ENCODE peak calls at places on chromosomes 3 and 15, in five cellular contexts. T is pancreas, X is trophoblast cell, Y is fibroblast of pulmonary artery, F is fibroblast of mammary gland. B is an unnamed sample.
A peak's percentile ranks its signal among the peaks of the same experiment; 100 is the strongest.

GRCh38 chr3:175224051-175224450 is 364.9 kb downstream of the NAALADL2 start:
- DNase-seq in T (peak; percentile 53), X (no peak), Y (peak; percentile 21), F (no peak), B (no peak)

GRCh38 chr3:194640829-194641228 is 7.6 kb upstream of the TMEM44 start:
- DNase-seq in T (no peak), X (peak; percentile 18), Y (peak; percentile 62), F (peak; percentile 30), B (no peak)

GRCh38 chr3:139281512-139282196 is 62.2 kb upstream of the MRPS22 start:
- DNase-seq in T (no peak), X (peak; percentile 10), Y (no peak), F (peak; percentile 78), B (no peak)

GRCh38 chr3:124275421-124275820 is 283.5 kb upstream of the ROPN1 start:
- DNase-seq in T (no peak), X (no peak), Y (peak; percentile 19), F (no peak), B (peak; percentile 42)

GRCh38 chr3:100063929-100064461 is 50.3 kb downstream of the FILIP1L start:
- DNase-seq in T (no peak), X (no peak), Y (peak; percentile 48), F (peak; percentile 61), B (no peak)

GRCh38 chr15:77029166-77030041 is 34.5 kb downstream of the PSTPIP1 start:
- DNase-seq in T (peak; percentile 45), X (no peak), Y (no peak), F (no peak), B (peak; percentile 57)

GRCh38 chr15:33142708-33143107 is 51.8 kb downstream of the FMN1 start:
- DNase-seq in T (no peak), X (no peak), Y (no peak), F (no peak), B (peak; percentile 47)

GRCh38 chr3:128933213-128933921 is 53.9 kb downstream of the ACAD9 start:
- DNase-seq in T (no peak), X (no peak), Y (no peak), F (no peak), B (no peak)

GRCh38 chr15:76006136-76006778 is 6.0 kb downstream of the NRG4 start:
- DNase-seq in T (no peak), X (no peak), Y (peak; percentile 48), F (peak; percentile 67), B (no peak)

GRCh38 chr3:116669576-116669975 is 40.0 kb upstream of the TUSC7 start:
- DNase-seq in T (no peak), X (no peak), Y (no peak), F (no peak), B (no peak)

GRCh38 chr15:63991706-63992105 is 54.6 kb downstream of the DAPK2 start:
- DNase-seq in T (no peak), X (no peak), Y (no peak), F (no peak), B (no peak)

GRCh38 chr15:63514533-63514943 is 10.1 kb downstream of the USP3 start:
- DNase-seq in T (no peak), X (no peak), Y (peak; percentile 90), F (peak; percentile 93), B (no peak)

GRCh38 chr3:23094890-23095462 is 108.2 kb upstream of the UBE2E2 start:
- DNase-seq in T (no peak), X (peak; percentile 76), Y (peak; percentile 75), F (peak; percentile 84), B (no peak)

GRCh38 chr15:64877435-64877834 is 34.3 kb upstream of the ANKDD1A start:
- DNase-seq in T (peak; percentile 74), X (no peak), Y (peak; percentile 47), F (no peak), B (peak; percentile 76)

GRCh38 chr3:193971268-193971751 is 164.6 kb upstream of the HES1 start:
- DNase-seq in T (no peak), X (peak; percentile 14), Y (no peak), F (peak; percentile 16), B (peak; percentile 91)

GRCh38 chr15:78626611-78627010 is 5.8 kb upstream of the CHRNA3 start:
- DNase-seq in T (no peak), X (no peak), Y (no peak), F (no peak), B (no peak)

GRCh38 chr3:172159962-172160538 is 120.7 kb downstream of the FNDC3B start:
- DNase-seq in T (no peak), X (no peak), Y (peak; percentile 74), F (peak; percentile 58), B (no peak)

GRCh38 chr3:69250014-69250413 is 127.6 kb upstream of the LMOD3 start:
- DNase-seq in T (no peak), X (no peak), Y (no peak), F (peak; percentile 60), B (no peak)

GRCh38 chr3:21835266-21835665 is 84.3 kb upstream of the ZNF385D start:
- DNase-seq in T (no peak), X (no peak), Y (no peak), F (peak; percentile 88), B (no peak)

GRCh38 chr3:58306662-58307286 is 454 bp downstream of the HTD2 start:
- DNase-seq in T (peak; percentile 59), X (peak; percentile 43), Y (peak; percentile 31), F (no peak), B (peak; percentile 60)

GRCh38 chr15:76221085-76221767 is 90.0 kb downstream of the ETFA start:
- DNase-seq in T (no peak), X (peak; percentile 83), Y (no peak), F (no peak), B (no peak)

GRCh38 chr3:43534676-43535075 is 87.1 kb downstream of the ANO10 start:
- DNase-seq in T (no peak), X (no peak), Y (no peak), F (no peak), B (no peak)

GRCh38 chr3:8524249-8524648 is 22.6 kb downstream of the LMCD1 start:
- DNase-seq in T (no peak), X (no peak), Y (no peak), F (no peak), B (no peak)

GRCh38 chr3:191085091-191085490 is 114.0 kb upstream of the OSTN start:
- DNase-seq in T (no peak), X (no peak), Y (peak; percentile 13), F (peak; percentile 76), B (no peak)

GRCh38 chr3:170740726-170741591 is 129.0 kb downstream of the RPL22L1 start:
- DNase-seq in T (no peak), X (peak; percentile 85), Y (peak; percentile 79), F (peak; percentile 99), B (no peak)

GRCh38 chr3:172009736-172010254 is 29.6 kb upstream of the FNDC3B start:
- DNase-seq in T (no peak), X (no peak), Y (no peak), F (no peak), B (no peak)

GRCh38 chr3:24451461-24452099 is 43.1 kb downstream of the THRB start:
- DNase-seq in T (no peak), X (peak; percentile 92), Y (no peak), F (peak; percentile 16), B (peak; percentile 77)

GRCh38 chr3:180747805-180748361 is 68.6 kb upstream of the CCDC39 start:
- DNase-seq in T (no peak), X (no peak), Y (no peak), F (no peak), B (no peak)

GRCh38 chr3:5136619-5137429 is 14.7 kb downstream of the ARL8B start:
- DNase-seq in T (no peak), X (peak; percentile 32), Y (peak; percentile 37), F (peak; percentile 43), B (no peak)

DNA sequence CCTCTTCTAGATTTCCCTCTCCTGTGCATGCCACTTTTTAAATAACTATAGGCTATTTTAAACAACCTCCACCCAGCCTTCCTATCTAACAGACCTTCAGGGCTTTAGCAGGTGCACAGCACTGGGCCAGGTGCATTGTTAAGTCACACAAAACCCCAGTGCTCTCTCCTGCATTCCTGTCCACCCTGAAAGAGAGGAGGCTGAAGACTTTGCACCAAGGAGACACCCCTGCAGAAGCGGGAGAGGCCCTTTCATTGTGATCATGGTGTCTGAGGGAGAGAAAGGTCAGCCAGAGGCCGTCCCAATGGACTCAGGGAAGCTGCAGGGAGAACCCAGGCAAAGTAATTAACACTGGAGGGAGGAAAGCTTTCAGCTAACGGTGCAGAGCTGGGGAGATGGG is 5.2 kb downstream of the LRIG1 start:
- DNase-seq in T (no peak), X (no peak), Y (no peak), F (no peak), B (no peak)
- H3K4me3 ChIP-seq in T (no peak overlapping the region), X (no peak overlapping the region), Y (no peak overlapping the region), F (no peak overlapping the region), B (no peak overlapping the region)

GRCh38 chr15:37125143-37125542 is 24.8 kb upstream of the MEIS2 start:
- DNase-seq in T (no peak), X (no peak), Y (peak; percentile 74), F (peak; percentile 59), B (no peak)
- H3K4me3 ChIP-seq in T (no peak overlapping the region), X (no peak overlapping the region), Y (no peak overlapping the region), F (no peak overlapping the region), B (no peak overlapping the region)

GRCh38 chr3:112046599-112046998 is 12.1 kb downstream of the TMPRSS7 start:
- DNase-seq in T (no peak), X (no peak), Y (no peak), F (no peak), B (no peak)

GRCh38 chr3:112038863-112039262 is 4.3 kb downstream of the TMPRSS7 start:
- DNase-seq in T (no peak), X (peak; percentile 52), Y (peak; percentile 22), F (no peak), B (no peak)

GRCh38 chr3:112042842-112043280 is 8.3 kb downstream of the TMPRSS7 start:
- DNase-seq in T (no peak), X (no peak), Y (no peak), F (no peak), B (peak; percentile 33)

GRCh38 chr3:112047264-112047663 is 12.7 kb downstream of the TMPRSS7 start:
- DNase-seq in T (no peak), X (no peak), Y (no peak), F (no peak), B (no peak)

GRCh38 chr3:112043621-112044201 is 9.2 kb downstream of the TMPRSS7 start:
- DNase-seq in T (no peak), X (peak; percentile 79), Y (peak; percentile 85), F (peak; percentile 78), B (peak; percentile 38)
- H3K4me3 ChIP-seq in T (no peak overlapping the region), X (no peak overlapping the region), Y (peak overlapping the region; percentile 19), F (no peak overlapping the region), B (no peak overlapping the region)

GRCh38 chr3:126464997-126465396 is 10.7 kb downstream of the ZXDC start:
- DNase-seq in T (peak; percentile 55), X (no peak), Y (no peak), F (no peak), B (no peak)

GRCh38 chr3:126466886-126467610 is 8.6 kb downstream of the ZXDC start:
- DNase-seq in T (peak; percentile 33), X (no peak), Y (no peak), F (no peak), B (no peak)

GRCh38 chr3:126467611-126467955 is 8.1 kb downstream of the ZXDC start:
- DNase-seq in T (peak; percentile 28), X (no peak), Y (no peak), F (no peak), B (no peak)

GRCh38 chr3:126464494-126464893 is 11.2 kb downstream of the ZXDC start:
- DNase-seq in T (no peak), X (no peak), Y (no peak), F (no peak), B (no peak)

GRCh38 chr3:126465928-126466564 is 9.6 kb downstream of the ZXDC start:
- DNase-seq in T (peak; percentile 70), X (no peak), Y (no peak), F (no peak), B (peak; percentile 26)
- H3K4me3 ChIP-seq in T (no peak overlapping the region), X (no peak overlapping the region), Y (no peak overlapping the region), F (no peak overlapping the region), B (no peak overlapping the region)

B was measured in mucosa of descending colon.